ENCODE peak calls at places on chromosomes 2 and 18, in four cellular contexts. V is GM23248, D is pancreas, A is breast epithelium. O is an unnamed sample.

GRCh38 chr2:6496376-6496775 is 369.3 kb downstream of the CMPK2 start:
- DNase-seq in V (no peak), D (no peak), A (no peak), O (no peak)

GRCh38 chr2:165793779-165794519 is at the start of gene GALNT3:
- DNase-seq in V (peak), D (peak), A (peak), O (peak)

GRCh38 chr2:168726375-168726774 is 76.1 kb upstream of the NOSTRIN start:
- DNase-seq in V (no peak), D (no peak), A (no peak), O (no peak)

GRCh38 chr2:238869293-238870124 is 21.6 kb downstream of the TWIST2 start:
- DNase-seq in V (peak), D (no peak), A (no peak), O (no peak)

GRCh38 chr2:115071534-115071933 is 629.1 kb downstream of the DPP10 start:
- DNase-seq in V (no peak), D (no peak), A (no peak), O (no peak)

GRCh38 chr2:241229563-241230401 is 41.3 kb downstream of the ANO7 start:
- DNase-seq in V (no peak), D (peak), A (no peak), O (no peak)

GRCh38 chr2:129050116-129050515 is 731.4 kb upstream of the HS6ST1 start:
- DNase-seq in V (no peak), D (no peak), A (no peak), O (no peak)

GRCh38 chr18:9133225-9133624 is 3.4 kb upstream of the ANKRD12 start:
- DNase-seq in V (no peak), D (no peak), A (no peak), O (no peak)

GRCh38 chr2:110837421-110838409 is 105.3 kb downstream of the ACOXL start:
- DNase-seq in V (no peak), D (no peak), A (no peak), O (no peak)

GRCh38 chr18:33444699-33445098 is 4.2 kb upstream of the CCDC178 start:
- DNase-seq in V (no peak), D (no peak), A (no peak), O (no peak)

GRCh38 chr2:128385365-128385764 is 66.7 kb upstream of the HS6ST1 start:
- DNase-seq in V (no peak), D (no peak), A (no peak), O (no peak)

GRCh38 chr2:206990335-206990734 is 51.0 kb downstream of the CPO start:
- DNase-seq in V (no peak), D (no peak), A (no peak), O (no peak)

GRCh38 chr2:186862869-186863709 is 14.1 kb upstream of the ZSWIM2 start:
- DNase-seq in V (peak), D (no peak), A (no peak), O (no peak)

GRCh38 chr2:40181855-40182254 is 270.0 kb downstream of the SLC8A1 start:
- DNase-seq in V (no peak), D (no peak), A (no peak), O (no peak)

GRCh38 chr2:100104718-100105677 is 37.4 kb downstream of the AFF3 start:
- DNase-seq in V (peak), D (peak), A (no peak), O (no peak)

GRCh38 chr2:80322337-80322920 is 17.9 kb upstream of the LRRTM1 start:
- DNase-seq in V (no peak), D (no peak), A (no peak), O (no peak)

GRCh38 chr2:21715865-21716264 is 592.1 kb downstream of the TDRD15 start:
- DNase-seq in V (no peak), D (no peak), A (no peak), O (no peak)

GRCh38 chr2:83695530-83695929 is 763.5 kb downstream of the SUCLG1 start:
- DNase-seq in V (no peak), D (peak), A (no peak), O (no peak)

GRCh38 chr18:48657446-48658120 is 118.8 kb downstream of the CTIF start:
- DNase-seq in V (peak), D (no peak), A (no peak), O (peak)

GRCh38 chr18:21316296-21316695 is 74.3 kb downstream of the GREB1L start:
- DNase-seq in V (no peak), D (no peak), A (no peak), O (no peak)

GRCh38 chr2:98026927-98027522 is 31.3 kb upstream of the TMEM131 start:
- DNase-seq in V (no peak), D (no peak), A (no peak), O (no peak)

GRCh38 chr2:173752152-173752551 is 213.0 kb downstream of the SP3 start:
- DNase-seq in V (peak), D (no peak), A (no peak), O (no peak)

GRCh38 chr2:200225943-200226342 is 80.5 kb upstream of the SPATS2L start:
- DNase-seq in V (peak), D (no peak), A (no peak), O (no peak)

GRCh38 chr2:237182422-237183123 is 96.9 kb downstream of the COPS8 start:
- DNase-seq in V (no peak), D (no peak), A (no peak), O (no peak)

GRCh38 chr2:38060206-38060605 is 15.7 kb downstream of the CYP1B1 start:
- DNase-seq in V (no peak), D (no peak), A (no peak), O (no peak)

GRCh38 chr18:3067213-3068118 is 54.5 kb upstream of the LPIN2 start:
- DNase-seq in V (no peak), D (peak), A (no peak), O (no peak)

DNA sequence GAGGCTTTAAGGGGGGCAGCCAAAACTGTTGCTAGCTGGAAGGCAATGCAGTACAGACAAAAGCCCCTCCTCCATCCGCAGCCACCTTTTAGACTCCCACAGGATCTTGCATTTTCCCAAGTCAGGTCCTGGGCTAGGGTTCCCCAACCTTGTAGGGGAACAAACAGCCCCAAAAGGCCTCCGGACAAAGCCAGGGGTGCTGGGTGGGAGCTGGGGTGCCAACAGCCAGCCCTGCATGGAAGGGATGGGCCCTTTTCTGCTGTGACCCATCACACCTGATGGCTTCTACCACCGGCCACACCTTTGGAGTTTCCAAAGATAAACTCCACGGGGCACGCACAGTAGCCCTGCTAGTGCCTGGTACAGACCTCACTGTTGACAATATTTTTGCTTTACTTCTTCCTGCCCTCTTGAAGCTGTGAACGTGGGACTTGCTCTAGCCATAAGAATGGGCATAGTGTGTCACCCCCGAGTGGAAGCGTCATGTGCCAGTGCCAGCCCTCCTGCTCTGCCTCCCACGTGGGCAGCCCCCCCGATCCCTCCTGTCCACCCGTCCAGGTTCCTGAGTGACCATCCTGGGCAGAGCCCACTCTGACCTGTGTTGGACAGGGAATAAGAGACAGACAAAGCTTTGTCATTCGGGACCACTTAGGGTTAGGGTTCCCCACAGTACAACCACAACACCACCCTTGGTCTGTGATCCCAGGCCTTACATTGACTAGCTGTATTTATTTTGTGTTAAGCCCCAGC is 18.8 kb downstream of the TUBB6 start:
- DNase-seq in V (no peak), D (peak), A (no peak), O (no peak)
- H3K27ac ChIP-seq in V (peak), D (no peak), A (no peak), O (no peak)

GRCh38 chr2:70300771-70301343 is 1.0 kb downstream of the FAM136A start:
- DNase-seq in V (no peak), D (no peak), A (no peak), O (no peak)
- H3K27ac ChIP-seq in V (no peak), D (peak), A (peak), O (peak)

DNA sequence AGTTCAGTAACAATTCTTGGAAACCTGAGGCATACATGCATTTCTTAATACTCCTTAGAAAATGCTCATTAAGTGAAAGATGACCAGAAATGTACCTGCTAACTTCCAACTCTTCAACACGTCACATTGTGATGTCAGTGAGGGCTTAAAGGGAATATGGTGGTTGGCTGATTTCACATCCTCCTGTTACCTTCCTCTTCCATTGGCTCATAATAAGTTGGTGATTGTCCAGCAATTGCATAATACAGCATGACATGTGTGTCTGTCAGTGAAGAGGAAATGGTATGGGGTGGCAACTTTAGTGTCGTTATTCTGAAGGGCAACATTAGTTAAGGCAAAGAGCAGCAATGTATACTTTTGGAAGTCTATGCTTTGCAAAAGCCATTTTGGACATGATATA is 26.0 kb downstream of the PLEK start:
- DNase-seq in V (no peak), D (no peak), A (no peak), O (no peak)
- H3K27ac ChIP-seq in V (no peak), D (no peak), A (no peak), O (peak)

DNA sequence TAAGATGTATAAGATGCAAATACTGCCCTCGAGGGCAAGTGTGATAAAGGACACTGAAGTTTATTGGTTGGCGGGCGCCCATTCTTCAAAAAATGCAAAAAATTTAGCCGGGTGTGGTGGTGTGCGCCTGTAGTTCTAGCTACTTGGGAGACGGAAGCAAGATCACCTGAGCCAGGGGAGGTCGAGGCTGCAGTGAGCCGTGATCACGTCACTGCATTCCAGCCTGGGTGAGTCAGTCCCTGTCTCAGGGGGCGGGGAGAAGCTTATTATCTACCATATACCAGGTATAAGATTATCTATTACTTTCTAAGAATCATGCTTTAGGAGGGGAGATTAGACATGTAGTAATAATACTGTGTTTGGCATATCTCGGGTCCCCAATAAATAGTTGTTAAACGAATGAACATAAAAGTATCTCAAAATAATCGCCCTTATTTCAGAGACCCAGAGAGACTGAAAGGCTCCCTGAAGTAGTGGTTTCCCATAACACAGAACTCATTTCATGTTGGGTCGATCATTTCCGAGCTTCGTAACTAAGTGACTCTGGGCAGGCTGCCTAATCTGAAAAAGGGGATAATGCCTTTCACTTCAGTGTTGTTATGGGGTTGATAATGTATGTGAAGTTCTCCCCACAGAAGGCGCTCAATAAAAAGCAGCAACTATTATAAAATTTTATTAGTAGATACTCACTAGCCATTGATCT is 1.2 kb upstream of the SELENOI start:
- DNase-seq in V (peak), D (no peak), A (no peak), O (no peak)
- H3K27ac ChIP-seq in V (peak), D (peak), A (peak), O (no peak)

GRCh38 chr18:36064027-36064808 is 3.1 kb downstream of the RPRD1A start:
- DNase-seq in V (no peak), D (peak), A (no peak), O (no peak)

GRCh38 chr18:36067118-36067957 is at the start of gene RPRD1A:
- DNase-seq in V (peak), D (peak), A (peak), O (peak)

GRCh38 chr18:36066731-36067117 is 635 bp downstream of the RPRD1A start:
- DNase-seq in V (peak), D (no peak), A (no peak), O (no peak)

DNA sequence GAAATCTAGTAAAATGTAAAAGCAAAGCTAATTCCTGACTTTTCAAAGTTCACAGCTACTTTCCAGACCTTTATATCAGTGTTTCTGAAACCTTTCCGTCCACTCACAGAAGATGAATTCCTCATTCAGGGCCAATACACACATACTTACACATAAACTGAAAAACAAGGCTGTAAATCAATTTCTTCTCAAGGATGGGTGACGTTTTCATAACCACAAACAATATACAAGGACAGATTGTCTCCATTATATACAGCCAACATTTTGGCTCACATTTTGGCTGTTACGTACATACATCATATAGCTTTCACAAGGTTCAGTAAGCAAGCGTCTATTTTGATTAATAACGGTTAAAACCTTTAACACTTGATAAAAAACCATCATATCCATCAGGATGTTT is 1.4 kb downstream of the RPRD1A start:
- DNase-seq in V (peak), D (no peak), A (no peak), O (no peak)
- H3K27ac ChIP-seq in V (peak), D (no peak), A (no peak), O (no peak)

GRCh38 chr2:149652925-149653324 is 65.3 kb upstream of the MMADHC start:
- DNase-seq in V (peak), D (no peak), A (no peak), O (no peak)
- H3K27ac ChIP-seq in V (no peak), D (no peak), A (no peak), O (no peak)

GRCh38 chr18:10519366-10519765 is 6.5 kb upstream of the NAPG start:
- DNase-seq in V (peak), D (no peak), A (no peak), O (no peak)
- H3K27ac ChIP-seq in V (peak), D (no peak), A (peak), O (peak)

O was measured in caudate nucleus.